ENCODE peak calls at places on chromosome 13, in four cellular contexts. O is GM12878, C is HL-60, R is K562. T is an unnamed sample.
A peak's percentile ranks its signal among the peaks of the same experiment; 100 is the strongest.

GRCh38 chr13:25901460-25902376 is 150.1 kb downstream of the SHISA2 start:
- DNase-seq in O (peak; percentile 75), C (no peak), R (no peak), T (no peak)

GRCh38 chr13:56351041-56351440 is 789.7 kb upstream of the PRR20A start:
- DNase-seq in O (no peak), C (no peak), R (no peak), T (no peak)

GRCh38 chr13:50494110-50494509 is 349.4 kb downstream of the DLEU7 start:
- DNase-seq in O (no peak), C (no peak), R (no peak), T (no peak)

GRCh38 chr13:60226507-60226906 is 62.8 kb upstream of the DIAPH3 start:
- DNase-seq in O (no peak), C (no peak), R (peak; percentile 49), T (no peak)

GRCh38 chr13:21458816-21459701 is at the start of gene ZDHHC20:
- DNase-seq in O (no peak), C (peak; percentile 52), R (peak; percentile 94), T (peak; percentile 86)

GRCh38 chr13:78047151-78047550 is 128.5 kb upstream of the EDNRB start:
- DNase-seq in O (no peak), C (no peak), R (no peak), T (no peak)

GRCh38 chr13:42076309-42076713 is 27.9 kb downstream of the DGKH start:
- DNase-seq in O (no peak), C (no peak), R (no peak), T (no peak)

GRCh38 chr13:26515721-26516120 is 41.8 kb upstream of the WASF3 start:
- DNase-seq in O (no peak), C (no peak), R (no peak), T (no peak)

GRCh38 chr13:65940720-65941119 is 1289.4 kb downstream of the PCDH9 start:
- DNase-seq in O (no peak), C (no peak), R (no peak), T (no peak)

GRCh38 chr13:72990883-72991282 is 67.9 kb upstream of the KLF5 start:
- DNase-seq in O (no peak), C (no peak), R (no peak), T (no peak)

GRCh38 chr13:46198794-46199193 is 12.9 kb upstream of the LRRC63 start:
- DNase-seq in O (no peak), C (no peak), R (no peak), T (no peak)

GRCh38 chr13:102682727-102683126 is 12.1 kb downstream of the METTL21C start:
- DNase-seq in O (no peak), C (no peak), R (no peak), T (no peak)

GRCh38 chr13:31477961-31478360 is 261.4 kb upstream of the RXFP2 start:
- DNase-seq in O (no peak), C (no peak), R (no peak), T (no peak)

GRCh38 chr13:97308735-97309429 is 86.7 kb downstream of the MBNL2 start:
- DNase-seq in O (no peak), C (no peak), R (no peak), T (no peak)

GRCh38 chr13:111659236-111659635 is 338.8 kb downstream of the TEX29 start:
- DNase-seq in O (no peak), C (no peak), R (no peak), T (no peak)

GRCh38 chr13:111657013-111657412 is 336.6 kb downstream of the TEX29 start:
- DNase-seq in O (no peak), C (no peak), R (no peak), T (no peak)

GRCh38 chr13:111659842-111660241 is 339.4 kb downstream of the TEX29 start:
- DNase-seq in O (no peak), C (no peak), R (no peak), T (no peak)

GRCh38 chr13:111656439-111656838 is 336.0 kb downstream of the TEX29 start:
- DNase-seq in O (no peak), C (no peak), R (no peak), T (no peak)

GRCh38 chr13:111658150-111659100 is 338.0 kb downstream of the TEX29 start:
- DNase-seq in O (no peak), C (no peak), R (no peak), T (no peak)
- TF ChIP-seq POLR2AphosphoS5 in O (no peak), C (no peak), R (no peak), T (no peak)

DNA sequence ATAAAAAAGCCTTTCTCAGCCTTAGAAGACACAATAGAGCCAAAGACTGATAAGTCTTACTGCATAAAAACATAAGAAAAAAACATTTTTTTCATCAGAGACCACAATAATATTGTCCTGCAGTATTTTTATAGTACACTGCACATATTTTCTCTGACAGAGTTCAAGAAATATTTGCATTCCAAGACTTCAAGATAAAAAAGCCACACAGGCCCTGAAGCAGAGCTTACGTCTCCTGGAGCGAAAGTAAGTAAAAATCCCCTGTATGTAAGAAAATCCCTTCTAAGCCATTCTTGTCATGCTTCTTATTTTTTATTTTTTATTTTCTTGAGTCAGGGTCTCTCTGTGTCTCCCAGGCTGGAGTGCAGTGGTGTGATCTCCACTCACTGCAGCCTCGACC is 755.9 kb downstream of the LIG4 start:
- DNase-seq in O (no peak), C (no peak), R (no peak), T (no peak)
- TF ChIP-seq SPI1 in O (no peak), C (no peak), R (no peak), T (no peak)

GRCh38 chr13:110308377-110309158 is 1.5 kb downstream of the COL4A2 start:
- DNase-seq in O (no peak), C (no peak), R (no peak), T (no peak)
- TF ChIP-seq POLR2AphosphoS5 in O (no peak), C (no peak), R (no peak), T (no peak)

GRCh38 chr13:27969073-27969865 is at the start of gene CDX2:
- DNase-seq in O (no peak), C (no peak), R (no peak), T (no peak)
- TF ChIP-seq SPI1 in O (no peak), C (no peak), R (no peak), T (no peak)

DNA sequence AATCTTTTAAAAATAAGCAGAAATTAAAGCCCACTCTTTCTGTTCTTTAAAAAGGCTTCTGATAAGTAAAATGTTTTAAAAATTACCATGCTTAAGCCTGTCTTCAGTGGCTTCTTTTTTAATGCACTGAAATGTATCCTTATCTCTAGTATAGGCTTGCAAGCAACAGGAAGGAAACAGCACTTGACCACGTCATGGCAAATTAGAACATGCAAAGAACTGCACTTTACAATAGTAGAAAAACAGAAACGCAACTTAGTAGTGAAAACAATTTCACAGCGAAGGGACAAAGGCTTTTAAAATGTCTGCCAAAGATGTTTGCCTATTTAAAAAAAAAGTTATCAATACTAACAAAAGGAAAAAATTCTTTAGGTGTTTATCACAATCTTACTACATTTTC is 36.3 kb downstream of the ELF1 start:
- DNase-seq in O (peak; percentile 84), C (no peak), R (peak; percentile 53), T (no peak)
- TF ChIP-seq POLR2AphosphoS5 in O (peak; percentile 65), C (peak; percentile 26), R (no peak), T (no peak)

GRCh38 chr13:112930192-112930591 is 38.8 kb upstream of the MCF2L start:
- DNase-seq in O (no peak), C (no peak), R (no peak), T (no peak)

GRCh38 chr13:112929778-112930055 is 39.3 kb upstream of the MCF2L start:
- DNase-seq in O (no peak), C (no peak), R (no peak), T (no peak)

GRCh38 chr13:112931028-112931934 is 37.7 kb upstream of the MCF2L start:
- DNase-seq in O (no peak), C (no peak), R (peak; percentile 60), T (no peak)

GRCh38 chr13:112928020-112928931 is 40.7 kb upstream of the MCF2L start:
- DNase-seq in O (no peak), C (no peak), R (no peak), T (no peak)

GRCh38 chr13:112928958-112929777 is 39.8 kb upstream of the MCF2L start:
- DNase-seq in O (no peak), C (no peak), R (no peak), T (no peak)
- TF ChIP-seq SPI1 in O (no peak), C (no peak), R (no peak), T (no peak)

GRCh38 chr13:75946746-75947397 is 310.7 kb downstream of the LMO7 start:
- DNase-seq in O (no peak), C (no peak), R (no peak), T (no peak)
- TF ChIP-seq POLR2AphosphoS5 in O (no peak), C (no peak), R (no peak), T (no peak)

DNA sequence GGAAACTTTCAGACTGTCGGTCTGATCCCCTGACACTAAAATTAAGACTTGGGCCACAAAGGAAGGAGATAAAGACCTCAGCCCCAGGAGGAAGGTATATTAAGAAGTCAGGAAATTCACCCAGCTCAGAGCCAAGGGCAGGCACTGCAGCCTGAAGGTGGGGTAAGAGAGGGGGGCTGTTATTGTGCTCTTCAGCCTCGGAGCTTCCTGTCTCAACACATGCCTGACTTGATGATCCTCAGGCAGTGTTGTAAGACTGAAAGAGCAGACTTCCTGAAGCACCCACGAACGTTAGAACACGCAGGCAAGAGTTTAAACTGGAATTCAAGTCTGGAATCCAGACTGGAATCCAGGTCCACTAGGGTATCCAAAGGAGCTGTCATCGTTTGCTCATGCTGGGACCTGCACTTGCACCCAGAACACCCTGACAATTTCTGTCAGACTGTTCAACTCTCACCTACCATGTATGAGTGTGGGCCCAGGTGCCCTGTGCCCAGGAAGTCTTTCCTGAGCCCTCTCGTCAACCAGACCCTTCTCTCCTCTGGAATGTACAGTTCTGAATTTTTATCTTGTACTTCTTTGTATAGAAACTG is 10.7 kb upstream of the FLT1 start:
- DNase-seq in O (no peak), C (no peak), R (no peak), T (no peak)
- TF ChIP-seq SPI1 in O (no peak), C (no peak), R (no peak), T (no peak)

GRCh38 chr13:36839281-36839680 is 20.3 kb downstream of the RFXAP start:
- DNase-seq in O (no peak), C (no peak), R (no peak), T (no peak)

GRCh38 chr13:36841411-36841810 is 22.4 kb downstream of the RFXAP start:
- DNase-seq in O (no peak), C (no peak), R (no peak), T (no peak)

GRCh38 chr13:36840718-36841250 is 21.8 kb downstream of the RFXAP start:
- DNase-seq in O (no peak), C (no peak), R (no peak), T (no peak)

GRCh38 chr13:36837354-36838092 is 18.5 kb downstream of the RFXAP start:
- DNase-seq in O (no peak), C (no peak), R (no peak), T (no peak)

DNA sequence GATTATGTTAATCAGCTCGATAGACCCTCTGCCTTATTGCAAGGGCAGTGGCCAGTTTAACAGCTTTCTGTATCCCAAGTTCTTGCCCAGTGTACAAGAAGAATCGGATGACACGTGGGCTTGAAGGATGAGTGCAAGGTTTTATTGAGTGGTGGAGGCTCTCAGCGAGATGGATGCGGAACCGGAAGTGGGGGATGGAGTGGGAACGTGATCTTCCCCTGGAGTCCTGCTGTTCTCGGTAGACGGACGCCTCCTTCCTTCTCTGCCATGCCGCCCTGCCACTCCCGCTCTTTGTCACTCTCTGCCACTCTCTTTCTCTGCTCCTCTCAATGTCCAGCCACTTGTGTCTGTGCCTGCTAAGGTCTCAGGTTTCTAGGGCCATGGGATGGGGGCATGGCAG is 21.0 kb downstream of the RFXAP start:
- DNase-seq in O (no peak), C (no peak), R (no peak), T (no peak)
- TF ChIP-seq POLR2AphosphoS5 in O (no peak), C (no peak), R (no peak), T (no peak)

GRCh38 chr13:24168392-24168750 is 7.9 kb downstream of the SPATA13 start:
- DNase-seq in O (no peak), C (no peak), R (no peak), T (no peak)
- TF ChIP-seq SPI1 in O (no peak), C (no peak), R (no peak), T (no peak)